ENCODE peak calls at places on chromosome 6, in four cellular contexts. One of them, this sample, is unnamed.

GRCh38 chr6:36739947-36740817 is 42.6 kb downstream of the RAB44 start:
- DNase-seq in keratinocyte: no peak
- DNase-seq in AG10803: peak
- DNase-seq in astrocyte of the spinal cord: no peak
- DNase-seq in this sample: no peak

GRCh38 chr6:139369068-139369467 is 5.4 kb downstream of the CITED2 start:
- DNase-seq in AG10803: peak
- DNase-seq in astrocyte of the spinal cord: no peak
- DNase-seq in keratinocyte: no peak
- DNase-seq in this sample: peak

GRCh38 chr6:34484899-34485298 is 19.0 kb downstream of the PACSIN1 start:
- DNase-seq in keratinocyte: peak
- DNase-seq in AG10803: no peak
- DNase-seq in astrocyte of the spinal cord: no peak
- DNase-seq in this sample: no peak

GRCh38 chr6:1894954-1895353 is 285.2 kb downstream of the FOXC1 start:
- DNase-seq in keratinocyte: no peak
- DNase-seq in astrocyte of the spinal cord: no peak
- DNase-seq in AG10803: no peak
- DNase-seq in this sample: no peak

GRCh38 chr6:134805163-134805562 is 144.7 kb downstream of the ALDH8A1 start:
- DNase-seq in AG10803: no peak
- DNase-seq in keratinocyte: no peak
- DNase-seq in astrocyte of the spinal cord: no peak
- DNase-seq in this sample: no peak

GRCh38 chr6:42402184-42402583 is 49.5 kb downstream of the TRERF1 start:
- DNase-seq in keratinocyte: no peak
- DNase-seq in astrocyte of the spinal cord: peak
- DNase-seq in AG10803: peak
- DNase-seq in this sample: peak

GRCh38 chr6:89284963-89285735 is 29.9 kb downstream of the GABRR2 start:
- DNase-seq in AG10803: no peak
- DNase-seq in astrocyte of the spinal cord: no peak
- DNase-seq in keratinocyte: no peak
- DNase-seq in this sample: no peak

GRCh38 chr6:111210074-111210729 is 122.9 kb downstream of the SLC16A10 start:
- DNase-seq in keratinocyte: no peak
- DNase-seq in astrocyte of the spinal cord: peak
- DNase-seq in AG10803: peak
- DNase-seq in this sample: peak

GRCh38 chr6:149544646-149545257 is 1.1 kb downstream of the PPIL4 start:
- DNase-seq in keratinocyte: no peak
- DNase-seq in astrocyte of the spinal cord: no peak
- DNase-seq in AG10803: no peak
- DNase-seq in this sample: peak

GRCh38 chr6:13261464-13261994 is 66.8 kb downstream of the TBC1D7 start:
- DNase-seq in keratinocyte: no peak
- DNase-seq in AG10803: no peak
- DNase-seq in astrocyte of the spinal cord: no peak
- DNase-seq in this sample: no peak

GRCh38 chr6:138682722-138683521 is 90.6 kb upstream of the CCDC28A start:
- DNase-seq in keratinocyte: peak
- DNase-seq in AG10803: peak
- DNase-seq in astrocyte of the spinal cord: peak
- DNase-seq in this sample: peak

GRCh38 chr6:169026175-169026574 is 227.5 kb downstream of the THBS2 start:
- DNase-seq in AG10803: peak
- DNase-seq in astrocyte of the spinal cord: no peak
- DNase-seq in keratinocyte: no peak
- DNase-seq in this sample: no peak

GRCh38 chr6:50239853-50240252 is 190.1 kb upstream of the DEFB112 start:
- DNase-seq in AG10803: no peak
- DNase-seq in keratinocyte: no peak
- DNase-seq in astrocyte of the spinal cord: no peak
- DNase-seq in this sample: no peak
- TF ChIP-seq CTCF in AG10803: no peak
- TF ChIP-seq CTCF in keratinocyte: no peak
- TF ChIP-seq CTCF in astrocyte of the spinal cord: no peak
- TF ChIP-seq CTCF in this sample: no peak

DNA sequence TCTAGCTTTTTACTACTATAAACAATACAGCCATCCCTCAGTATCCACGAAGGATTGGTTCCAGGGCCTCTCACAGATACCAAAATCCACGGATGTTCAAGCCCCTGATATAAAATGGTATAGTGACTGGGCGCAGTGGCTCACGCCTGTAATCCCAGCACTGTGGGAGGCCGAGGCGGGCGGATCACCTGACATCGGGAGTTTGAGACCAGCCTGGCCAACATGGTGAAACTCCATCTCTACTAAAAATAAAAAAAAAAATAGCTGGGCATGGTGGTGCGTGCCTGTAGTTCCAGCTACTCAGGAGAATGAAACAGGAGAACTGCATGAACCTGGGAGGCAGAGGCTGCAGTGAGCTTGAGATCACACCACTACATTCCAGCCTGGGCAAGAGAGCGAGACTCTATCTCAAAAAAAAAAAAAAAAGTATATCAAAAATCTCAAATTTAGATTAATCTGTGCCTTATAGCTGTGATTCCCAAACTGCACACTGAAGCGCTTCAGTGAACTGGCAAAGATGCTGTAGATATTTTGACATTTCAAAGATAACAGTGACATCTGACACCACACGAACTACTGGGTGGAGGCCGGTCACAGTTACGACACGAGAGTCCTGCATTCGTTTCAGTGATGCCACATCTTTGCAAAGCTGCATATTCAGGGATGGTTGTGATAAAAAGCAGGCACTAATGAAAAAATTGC is 38.3 kb downstream of the MRS2 start:
- DNase-seq in AG10803: no peak
- DNase-seq in astrocyte of the spinal cord: no peak
- DNase-seq in keratinocyte: no peak
- DNase-seq in this sample: no peak
- H3K4me3 ChIP-seq in AG10803: no peak
- H3K4me3 ChIP-seq in astrocyte of the spinal cord: no peak
- H3K4me3 ChIP-seq in keratinocyte: no peak
- H3K4me3 ChIP-seq in this sample: no peak

GRCh38 chr6:131924881-131925474 is 26.2 kb downstream of the CCN2 start:
- DNase-seq in keratinocyte: no peak
- DNase-seq in astrocyte of the spinal cord: peak
- DNase-seq in AG10803: peak
- DNase-seq in this sample: peak

GRCh38 chr6:131918650-131919355 is 32.4 kb downstream of the CCN2 start:
- DNase-seq in astrocyte of the spinal cord: no peak
- DNase-seq in AG10803: no peak
- DNase-seq in keratinocyte: no peak
- DNase-seq in this sample: no peak

GRCh38 chr6:131920656-131921055 is 30.5 kb downstream of the CCN2 start:
- DNase-seq in astrocyte of the spinal cord: no peak
- DNase-seq in keratinocyte: no peak
- DNase-seq in AG10803: no peak
- DNase-seq in this sample: no peak

GRCh38 chr6:131917763-131918649 is 33.2 kb downstream of the CCN2 start:
- DNase-seq in astrocyte of the spinal cord: no peak
- DNase-seq in AG10803: no peak
- DNase-seq in keratinocyte: no peak
- DNase-seq in this sample: no peak

GRCh38 chr6:131923356-131923755 is 27.8 kb downstream of the CCN2 start:
- DNase-seq in keratinocyte: no peak
- DNase-seq in AG10803: peak
- DNase-seq in astrocyte of the spinal cord: peak
- DNase-seq in this sample: peak
- TF ChIP-seq CTCF in keratinocyte: peak
- TF ChIP-seq CTCF in AG10803: peak
- TF ChIP-seq CTCF in astrocyte of the spinal cord: peak
- TF ChIP-seq CTCF in this sample: peak

GRCh38 chr6:25303234-25303633 is 24.1 kb downstream of the CARMIL1 start:
- DNase-seq in AG10803: no peak
- DNase-seq in keratinocyte: no peak
- DNase-seq in astrocyte of the spinal cord: no peak
- DNase-seq in this sample: no peak

GRCh38 chr6:25301358-25301757 is 22.2 kb downstream of the CARMIL1 start:
- DNase-seq in keratinocyte: no peak
- DNase-seq in AG10803: no peak
- DNase-seq in astrocyte of the spinal cord: no peak
- DNase-seq in this sample: no peak

GRCh38 chr6:25302677-25303128 is 23.5 kb downstream of the CARMIL1 start:
- DNase-seq in astrocyte of the spinal cord: peak
- DNase-seq in AG10803: peak
- DNase-seq in keratinocyte: no peak
- DNase-seq in this sample: peak

GRCh38 chr6:25298508-25298834 is 19.3 kb downstream of the CARMIL1 start:
- DNase-seq in astrocyte of the spinal cord: no peak
- DNase-seq in AG10803: no peak
- DNase-seq in keratinocyte: no peak
- DNase-seq in this sample: no peak

DNA sequence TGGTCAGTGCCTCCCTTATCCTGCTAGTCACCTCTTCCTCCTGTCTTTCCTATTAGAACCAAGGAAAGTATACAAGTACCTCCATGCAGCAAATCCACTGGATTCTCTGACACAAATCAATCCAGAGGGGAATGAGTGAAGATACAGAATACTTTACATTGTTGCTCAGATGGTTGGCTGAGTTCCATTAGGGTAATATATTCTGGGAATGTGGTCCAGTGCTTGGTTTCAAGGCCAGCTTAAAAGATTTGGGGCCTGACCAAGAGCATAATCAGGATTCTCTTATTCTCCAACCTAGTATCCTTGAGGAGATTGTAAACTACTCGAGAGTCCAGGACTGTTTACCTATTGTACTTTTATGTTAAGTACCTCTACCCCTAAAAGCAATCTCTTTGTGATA is 23.0 kb downstream of the CARMIL1 start:
- DNase-seq in AG10803: peak
- DNase-seq in astrocyte of the spinal cord: no peak
- DNase-seq in keratinocyte: no peak
- DNase-seq in this sample: no peak
- H3K4me3 ChIP-seq in AG10803: no peak
- H3K4me3 ChIP-seq in astrocyte of the spinal cord: no peak
- H3K4me3 ChIP-seq in keratinocyte: no peak
- H3K4me3 ChIP-seq in this sample: no peak

DNA sequence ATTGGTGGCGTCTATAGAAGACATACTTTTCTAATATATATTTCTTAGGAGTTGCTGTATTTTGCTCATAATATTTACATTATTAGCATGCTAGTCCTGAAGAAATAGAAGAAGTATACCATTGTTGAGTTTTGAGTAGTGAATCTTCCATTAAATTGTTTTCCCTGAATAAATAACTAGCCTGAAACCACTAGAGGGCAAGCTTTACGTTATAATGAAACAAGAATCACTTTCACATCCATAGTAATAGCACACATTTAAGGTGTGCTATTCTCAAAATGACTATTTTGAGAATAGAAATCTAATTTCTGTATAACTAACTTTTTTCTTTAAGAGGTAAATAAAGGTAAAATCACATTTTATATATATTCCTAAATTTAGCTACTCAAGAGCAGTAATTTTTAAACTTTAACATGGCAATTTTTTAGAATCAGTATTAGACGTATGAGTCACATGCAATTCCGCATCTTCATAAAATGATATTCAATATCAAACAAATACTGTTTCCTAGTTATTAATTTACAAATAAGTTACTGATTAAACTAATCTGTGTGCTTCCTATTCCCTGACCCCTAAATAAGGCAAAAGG is 213.2 kb upstream of the MANEA start:
- DNase-seq in AG10803: peak
- DNase-seq in keratinocyte: no peak
- DNase-seq in astrocyte of the spinal cord: peak
- DNase-seq in this sample: peak
- TF ChIP-seq CTCF in AG10803: peak
- TF ChIP-seq CTCF in keratinocyte: peak
- TF ChIP-seq CTCF in astrocyte of the spinal cord: peak
- TF ChIP-seq CTCF in this sample: peak

DNA sequence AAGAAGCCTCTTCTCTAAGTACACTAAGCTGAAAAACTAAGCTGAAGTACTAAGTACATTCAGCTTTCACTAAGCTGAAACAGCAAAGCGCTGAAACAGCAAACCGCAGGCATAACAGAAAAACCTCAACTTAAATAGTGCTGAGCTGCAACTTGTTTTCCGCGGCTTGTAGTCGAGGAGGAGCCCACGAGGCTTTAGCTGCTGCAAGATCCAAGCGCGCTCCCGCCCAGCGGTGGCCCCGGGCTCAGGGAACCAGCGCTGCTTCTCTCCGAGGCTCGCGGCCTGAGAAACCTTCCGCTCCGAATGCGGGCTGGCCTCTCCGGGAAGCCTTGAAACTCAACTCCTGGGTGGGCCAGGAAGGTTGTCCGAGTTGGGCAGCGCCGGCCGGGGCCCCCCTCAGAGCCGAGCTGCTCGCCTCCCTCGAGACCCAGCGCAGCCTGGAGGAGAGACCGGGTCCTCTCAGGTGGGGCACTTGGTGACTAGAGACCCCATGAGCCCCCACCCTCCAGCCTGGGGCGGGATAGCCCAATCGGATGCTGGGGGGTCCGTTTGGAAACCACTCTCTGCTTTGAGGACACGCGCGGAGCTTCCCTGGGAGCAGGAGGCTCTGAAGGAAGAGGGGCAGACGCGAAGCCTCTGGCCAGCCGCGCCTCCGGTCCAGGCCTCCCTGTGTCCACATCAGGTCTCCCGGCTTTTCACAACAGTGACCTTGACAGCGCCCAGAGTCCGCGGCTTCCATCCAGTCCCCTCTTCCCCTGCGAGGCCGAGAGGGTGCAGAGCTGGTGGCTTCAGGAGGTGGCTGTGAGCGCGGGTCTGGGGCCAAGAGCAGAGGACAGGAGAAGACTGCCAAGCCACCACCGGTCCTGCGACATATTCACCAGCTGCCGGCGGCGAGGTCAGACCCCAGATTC is 38.1 kb upstream of the HLA-E start:
- DNase-seq in AG10803: peak
- DNase-seq in keratinocyte: no peak
- DNase-seq in astrocyte of the spinal cord: peak
- DNase-seq in this sample: peak
- H3K4me3 ChIP-seq in AG10803: peak
- H3K4me3 ChIP-seq in keratinocyte: no peak
- H3K4me3 ChIP-seq in astrocyte of the spinal cord: no peak
- H3K4me3 ChIP-seq in this sample: no peak